ENCODE peak calls at places on chromosome 7, in five cellular contexts. M is GM06990, H is Calu3, Q is COR-L47, C is NCI-H460. F is an unnamed sample.

GRCh38 chr7:113414636-113415035 is 296.3 kb upstream of the SMIM30 start:
- DNase-seq in M (no peak), H (no peak), Q (no peak), C (no peak), F (peak; percentile 94)

GRCh38 chr7:151428393-151429231 is 11.3 kb downstream of the CRYGN start:
- DNase-seq in M (no peak), H (no peak), Q (no peak), C (no peak), F (no peak)

GRCh38 chr7:14687777-14688176 is 214.8 kb downstream of the DGKB start:
- DNase-seq in M (no peak), H (no peak), Q (no peak), C (no peak), F (no peak)

GRCh38 chr7:130134726-130135125 is 64.4 kb downstream of the KLHDC10 start:
- DNase-seq in M (no peak), H (no peak), Q (no peak), C (no peak), F (no peak)

GRCh38 chr7:27697861-27698430 is 35.3 kb upstream of the HIBADH start:
- DNase-seq in M (peak; percentile 20), H (peak; percentile 81), Q (no peak), C (no peak), F (no peak)

GRCh38 chr7:115293628-115294236 is 371.8 kb downstream of the MDFIC start:
- DNase-seq in M (no peak), H (no peak), Q (no peak), C (no peak), F (no peak)

GRCh38 chr7:22700559-22701002 is 26.4 kb upstream of the IL6 start:
- DNase-seq in M (no peak), H (no peak), Q (no peak), C (no peak), F (no peak)

GRCh38 chr7:129781128-129781855 is 169.8 kb downstream of the NRF1 start:
- DNase-seq in M (no peak), H (peak; percentile 65), Q (peak; percentile 20), C (no peak), F (no peak)

GRCh38 chr7:44213872-44214595 is 13.3 kb downstream of the YKT6 start:
- DNase-seq in M (no peak), H (peak; percentile 51), Q (peak; percentile 63), C (peak; percentile 36), F (peak; percentile 53)

GRCh38 chr7:27191716-27192545 is 6.9 kb upstream of the HOXA11 start:
- DNase-seq in M (no peak), H (no peak), Q (no peak), C (no peak), F (no peak)

GRCh38 chr7:123769371-123769770 is 20.6 kb upstream of the WASL start:
- DNase-seq in M (no peak), H (peak; percentile 72), Q (no peak), C (peak; percentile 81), F (no peak)

GRCh38 chr7:135283959-135284638 is 50.5 kb downstream of the STRA8 start:
- DNase-seq in M (no peak), H (no peak), Q (no peak), C (no peak), F (no peak)

GRCh38 chr7:156827587-156828203 is 65.3 kb downstream of the LMBR1 start:
- DNase-seq in M (no peak), H (no peak), Q (peak; percentile 2), C (peak; percentile 13), F (no peak)

GRCh38 chr7:25349283-25349682 is 121.0 kb upstream of the NPVF start:
- DNase-seq in M (no peak), H (no peak), Q (no peak), C (no peak), F (no peak)

GRCh38 chr7:37006764-37007163 is 282.5 kb upstream of the AOAH start:
- DNase-seq in M (no peak), H (no peak), Q (no peak), C (no peak), F (no peak)

GRCh38 chr7:7618410-7618809 is 22.1 kb upstream of the UMAD1 start:
- DNase-seq in M (no peak), H (no peak), Q (no peak), C (no peak), F (no peak)

GRCh38 chr7:35253680-35254495 is at the start of gene TBX20:
- DNase-seq in M (no peak), H (peak; percentile 59), Q (no peak), C (no peak), F (peak; percentile 14)